ENCODE peak calls at places on chromosomes 12 and 14, in ten cellular contexts. D is GM23338; K is stimulated activated CD8-positive, alpha-beta memory T cell treated with anti-CD3 and anti-CD28 coated beads, Interleukin-4, amount 100 ng/mL, for 24 hours; J is activated CD8-positive, alpha-beta memory T cell treated with anti-CD3 and anti-CD28 coated beads, Interleukin-2, amount 50 U/mL, for 4 hours; Q is esophagus squamous epithelium; U is activated CD4-positive, alpha-beta T cell treated with anti-CD3 and anti-CD28 coated beads for 1 hour; I is psoas muscle; B is GM23248; O is kidney epithelial cell; L is activated naive CD8-positive, alpha-beta T cell treated with anti-CD3 and anti-CD28 coated beads, Interleukin-2, amount 50 U/mL, for 24 hours. R is an unnamed sample.

GRCh38 chr14:92943855-92944570 is 21.1 kb downstream of the CHGA start:
- DNase-seq in D (no peak), K (no peak), J (no peak), Q (no peak), U (no peak), I (no peak), B (no peak), O (no peak), L (no peak), R (no peak)

GRCh38 chr14:51575225-51576111 is 76.2 kb upstream of the FRMD6 start:
- DNase-seq in D (peak; percentile 22), K (no peak), J (no peak), Q (no peak), U (no peak), I (no peak), B (peak; percentile 64), O (no peak), L (no peak), R (no peak)

GRCh38 chr14:64891839-64892375 is 12.2 kb upstream of the SPTB start:
- DNase-seq in D (peak; percentile 80), K (no peak), J (no peak), Q (no peak), U (no peak), I (no peak), B (peak; percentile 82), O (peak; percentile 21), L (no peak), R (no peak)

GRCh38 chr14:24556756-24557155 is 19.3 kb downstream of the CTSG start:
- DNase-seq in D (no peak), K (no peak), J (no peak), Q (no peak), U (no peak), I (no peak), B (peak; percentile 38), O (peak; percentile 39), L (no peak), R (no peak)

GRCh38 chr12:70049596-70050360 is 193.5 kb upstream of the CNOT2 start:
- DNase-seq in D (no peak), K (peak; percentile 9), J (no peak), Q (no peak), U (no peak), I (no peak), B (no peak), O (peak; percentile 16), L (peak; percentile 9), R (no peak)

GRCh38 chr12:42666671-42667243 is 77.2 kb upstream of the PRICKLE1 start:
- DNase-seq in D (peak; percentile 51), K (no peak), J (no peak), Q (no peak), U (no peak), I (no peak), B (no peak), O (no peak), L (no peak), R (no peak)

GRCh38 chr14:25828562-25828961 is 769.3 kb downstream of the NOVA1 start:
- DNase-seq in D (no peak), K (no peak), J (no peak), Q (no peak), U (no peak), I (no peak), B (no peak), O (no peak), L (no peak), R (no peak)

GRCh38 chr12:116159175-116159574 is 118.3 kb downstream of the MED13L start:
- DNase-seq in D (no peak), K (no peak), J (no peak), Q (no peak), U (no peak), I (no peak), B (peak; percentile 63), O (no peak), L (no peak), R (no peak)

GRCh38 chr14:72600551-72601330 is 293.2 kb downstream of the DPF3 start:
- DNase-seq in D (no peak), K (no peak), J (no peak), Q (no peak), U (no peak), I (no peak), B (no peak), O (no peak), L (no peak), R (no peak)

GRCh38 chr12:3496964-3497363 is 6.0 kb downstream of the PRMT8 start:
- DNase-seq in D (peak; percentile 74), K (no peak), J (no peak), Q (no peak), U (no peak), I (no peak), B (no peak), O (no peak), L (no peak), R (no peak)

GRCh38 chr12:69779928-69780327 is 41.3 kb downstream of the RAB3IP start:
- DNase-seq in D (peak; percentile 81), K (no peak), J (no peak), Q (no peak), U (no peak), I (no peak), B (peak; percentile 40), O (no peak), L (no peak), R (no peak)

GRCh38 chr14:61475316-61475715 is 153.9 kb downstream of the PRKCH start:
- DNase-seq in D (peak; percentile 88), K (no peak), J (no peak), Q (no peak), U (no peak), I (no peak), B (peak; percentile 88), O (no peak), L (no peak), R (no peak)

GRCh38 chr14:95052016-95052585 is 105.2 kb downstream of the DICER1 start:
- DNase-seq in D (no peak), K (no peak), J (no peak), Q (no peak), U (no peak), I (no peak), B (no peak), O (no peak), L (no peak), R (peak; percentile 38)

GRCh38 chr14:94989946-94990345 is 167.4 kb downstream of the DICER1 start:
- DNase-seq in D (no peak), K (no peak), J (no peak), Q (no peak), U (no peak), I (no peak), B (no peak), O (no peak), L (no peak), R (no peak)

R was measured in left lobe of liver.